ENCODE peak calls at places on chromosomes 12 and 14, in seven cellular contexts. X is T-cell, J is heart right ventricle, B is pancreas, H is upper lobe of right lung, C is IMR-90, T is left cardiac atrium. U is an unnamed sample.

GRCh38 chr12:89227774-89228173 is 124.5 kb downstream of the DUSP6 start:
- ATAC-seq in C (no peak), B (no peak), X (no peak), J (no peak), T (no peak), H (no peak), U (no peak)

GRCh38 chr14:49164074-49164473 is 422.1 kb downstream of the RPS29 start:
- ATAC-seq in H (no peak), C (no peak), B (no peak), J (no peak), X (no peak), T (no peak), U (no peak)

GRCh38 chr14:41457393-41457792 is 149.3 kb upstream of the LRFN5 start:
- ATAC-seq in T (no peak), C (no peak), B (no peak), H (no peak), J (no peak), X (no peak), U (no peak)

GRCh38 chr12:27802511-27802910 is 22.5 kb upstream of the MANSC4 start:
- ATAC-seq in C (no peak), B (no peak), J (no peak), H (no peak), T (no peak), X (no peak), U (peak; percentile 72)

GRCh38 chr14:77106666-77107065 is 8.6 kb downstream of the CIPC start:
- ATAC-seq in H (no peak), C (no peak), B (no peak), J (peak; percentile 71), T (peak; percentile 71), X (no peak), U (no peak)

GRCh38 chr12:65427646-65428045 is 149.2 kb downstream of the MSRB3 start:
- ATAC-seq in H (no peak), T (no peak), J (no peak), C (no peak), B (no peak), X (no peak), U (no peak)

GRCh38 chr14:73258076-73258475 is 20.8 kb downstream of the PAPLN start:
- ATAC-seq in T (no peak), H (no peak), C (no peak), B (no peak), J (no peak), X (no peak), U (peak; percentile 44)

GRCh38 chr12:111687952-111688351 is 2.1 kb downstream of the ACAD10 start:
- ATAC-seq in T (no peak), C (no peak), H (no peak), B (no peak), X (no peak), J (no peak), U (no peak)

GRCh38 chr12:117015811-117016210 is 83.4 kb downstream of the TESC start:
- ATAC-seq in B (no peak), J (no peak), T (no peak), H (no peak), C (no peak), X (no peak), U (no peak)